ENCODE peak calls at places on chromosomes 1 and 21, in four cellular contexts. G is HepG2, A is K562, O is SK-N-SH. M is an unnamed sample.

GRCh38 chr21:45724994-45725843 is 81.7 kb downstream of the PCBP3 start:
- DNase-seq in G (no peak), A (no peak), O (no peak), M (no peak)

GRCh38 chr1:230824571-230825060 is 43.7 kb downstream of the C1orf198 start:
- DNase-seq in O (no peak), G (no peak), A (no peak), M (no peak)

GRCh38 chr1:4071675-4072074 is 171.6 kb upstream of the C1orf174 start:
- DNase-seq in G (no peak), O (peak; percentile 49), A (no peak), M (no peak)

GRCh38 chr1:159944623-159945455 is 574 bp downstream of the IGSF9 start:
- DNase-seq in G (no peak), A (no peak), O (peak; percentile 57), M (no peak)

GRCh38 chr21:44704636-44705001 is 6.8 kb downstream of the TSPEAR start:
- DNase-seq in G (no peak), A (no peak), O (peak; percentile 15), M (no peak)

GRCh38 chr21:19236209-19236608 is 832.6 kb upstream of the TMPRSS15 start:
- DNase-seq in G (no peak), O (no peak), A (no peak), M (no peak)

GRCh38 chr1:19361231-19362147 is 49.4 kb downstream of the SLC66A1 start:
- DNase-seq in A (no peak), O (no peak), G (no peak), M (peak; percentile 17)

GRCh38 chr1:182927693-182928433 is 25.1 kb downstream of the SHCBP1L start:
- DNase-seq in G (no peak), A (no peak), O (no peak), M (no peak)

GRCh38 chr21:45333583-45334121 is 46.0 kb upstream of the POFUT2 start:
- DNase-seq in O (no peak), G (no peak), A (no peak), M (no peak)

GRCh38 chr1:201493757-201494617 is 12.9 kb downstream of the CSRP1 start:
- DNase-seq in G (no peak), A (no peak), O (no peak), M (no peak)

GRCh38 chr1:176033474-176033873 is 173.6 kb downstream of the COP1 start:
- DNase-seq in A (no peak), O (no peak), G (no peak), M (no peak)

GRCh38 chr1:235415008-235415904 is 48.0 kb downstream of the TBCE start:
- DNase-seq in G (peak; percentile 80), O (peak; percentile 73), A (peak; percentile 74), M (peak; percentile 91)

GRCh38 chr1:151327903-151328674 is 873 bp upstream of the PI4KB start:
- DNase-seq in G (no peak), A (peak; percentile 36), O (no peak), M (no peak)

GRCh38 chr1:45930258-45931150 is 127.1 kb downstream of the MAST2 start:
- DNase-seq in G (no peak), A (no peak), O (no peak), M (no peak)

GRCh38 chr1:221708076-221708571 is 33.8 kb downstream of the DUSP10 start:
- DNase-seq in O (peak; percentile 57), A (peak; percentile 81), G (no peak), M (no peak)

GRCh38 chr21:42847051-42847707 is 32.2 kb downstream of the WDR4 start:
- DNase-seq in A (no peak), G (no peak), O (peak; percentile 10), M (no peak)

GRCh38 chr1:159492575-159493323 is 43.1 kb downstream of the OR10J5 start:
- DNase-seq in O (no peak), A (no peak), G (no peak), M (no peak)

GRCh38 chr1:119187416-119187815 is 47.0 kb upstream of the WARS2 start:
- DNase-seq in A (no peak), G (no peak), O (no peak), M (no peak)

GRCh38 chr1:100053727-100054126 is 79.0 kb downstream of the SASS6 start:
- DNase-seq in O (no peak), A (no peak), G (no peak), M (no peak)

GRCh38 chr1:58879464-58879863 is 95.6 kb upstream of the JUN start:
- DNase-seq in G (no peak), A (no peak), O (no peak), M (no peak)

GRCh38 chr1:185966487-185966886 is 232.3 kb downstream of the HMCN1 start:
- DNase-seq in A (no peak), G (no peak), O (no peak), M (no peak)

GRCh38 chr1:152107984-152108898 is 7.0 kb downstream of the TCHH start:
- DNase-seq in A (no peak), O (no peak), G (no peak), M (no peak)

GRCh38 chr21:44902268-44903053 is 18.2 kb downstream of the ITGB2 start:
- DNase-seq in G (no peak), A (no peak), O (no peak), M (no peak)

GRCh38 chr1:183580281-183580682 is 10.0 kb downstream of the NCF2 start:
- DNase-seq in A (peak; percentile 54), O (no peak), G (no peak), M (peak; percentile 63)

GRCh38 chr1:3736131-3736561 is 16.1 kb upstream of the CCDC27 start:
- DNase-seq in G (no peak), O (no peak), A (no peak), M (no peak)

GRCh38 chr21:28136687-28137086 is 856.0 kb downstream of the LTN1 start:
- DNase-seq in G (no peak), O (no peak), A (no peak), M (no peak)

GRCh38 chr1:31007462-31007991 is 58.0 kb downstream of the PUM1 start:
- DNase-seq in O (no peak), G (no peak), A (no peak), M (peak; percentile 49)

GRCh38 chr1:58551741-58552140 is 5.2 kb upstream of the OMA1 start:
- DNase-seq in A (no peak), O (no peak), G (no peak), M (no peak)

GRCh38 chr1:245459621-245460020 is 304.8 kb downstream of the KIF26B start:
- DNase-seq in O (no peak), G (no peak), A (no peak), M (no peak)

GRCh38 chr1:58576727-58577675 is at the start of gene TACSTD2:
- DNase-seq in A (no peak), O (no peak), G (no peak), M (peak; percentile 97)

GRCh38 chr1:168627370-168627769 is 51.0 kb downstream of the XCL1 start:
- DNase-seq in G (peak; percentile 20), A (no peak), O (no peak), M (no peak)

GRCh38 chr1:208188607-208189006 is 55.6 kb downstream of the PLXNA2 start:
- DNase-seq in G (no peak), O (no peak), A (no peak), M (no peak)

GRCh38 chr1:208189183-208189582 is 55.0 kb downstream of the PLXNA2 start:
- DNase-seq in O (no peak), A (peak; percentile 48), G (no peak), M (no peak)

GRCh38 chr1:208192989-208193388 is 51.2 kb downstream of the PLXNA2 start:
- DNase-seq in A (no peak), O (no peak), G (no peak), M (no peak)

GRCh38 chr1:208189716-208190115 is 54.5 kb downstream of the PLXNA2 start:
- DNase-seq in A (no peak), G (no peak), O (no peak), M (no peak)

DNA sequence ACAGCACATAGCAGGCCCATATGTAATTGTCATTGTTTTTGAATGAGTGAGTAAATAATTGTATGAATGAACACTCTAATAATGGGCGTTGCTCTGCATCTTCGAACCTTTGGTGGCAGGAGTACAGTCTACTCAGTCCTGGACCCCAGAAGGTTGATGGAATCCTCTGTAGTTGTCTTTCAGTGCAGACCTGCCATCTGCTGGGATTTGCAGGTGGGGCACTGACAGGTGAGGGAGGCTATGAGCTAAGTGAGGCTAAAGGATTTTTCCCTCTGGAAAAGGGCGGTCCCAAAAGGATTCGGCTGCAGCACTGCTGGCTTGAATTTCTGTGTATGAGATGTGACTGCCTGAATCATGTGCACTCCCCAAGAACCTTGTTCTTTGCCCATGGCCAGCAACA is 53.4 kb downstream of the PLXNA2 start:
- DNase-seq in O (no peak), A (no peak), G (no peak), M (no peak)
- TF ChIP-seq JUND in O (no peak), A (no peak), G (no peak), M (no peak)

GRCh38 chr1:211738709-211739301 is 63.4 kb upstream of the NEK2 start:
- DNase-seq in G (no peak), O (no peak), A (no peak), M (no peak)
- TF ChIP-seq JUND in G (no peak), O (no peak), A (no peak), M (no peak)

DNA sequence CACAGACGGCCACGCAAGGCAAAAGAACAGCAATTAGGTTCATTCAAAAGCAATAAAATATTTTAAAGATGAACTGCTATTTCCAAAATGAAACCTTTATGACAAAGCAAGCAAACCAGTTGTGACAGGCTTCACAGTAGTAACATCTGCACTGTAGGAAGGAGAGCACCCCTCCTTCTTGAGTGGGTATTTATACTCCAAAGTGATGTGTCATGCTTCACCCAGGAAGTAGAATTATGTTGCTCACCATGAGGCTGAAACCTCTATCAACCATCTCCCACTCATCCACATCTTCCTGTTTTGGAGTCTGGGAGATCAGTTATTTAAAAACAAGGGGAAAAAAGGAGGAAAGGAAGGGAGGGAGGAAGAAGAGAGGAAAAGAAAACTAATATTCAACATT is 885 bp downstream of the OR2T10 start:
- DNase-seq in A (peak; percentile 6), G (no peak), O (no peak), M (no peak)
- TF ChIP-seq JUND in A (no peak), G (no peak), O (no peak), M (no peak)

GRCh38 chr21:26177187-26177586 is 6.6 kb upstream of the APP start:
- DNase-seq in O (no peak), A (no peak), G (no peak), M (no peak)
- TF ChIP-seq JUND in O (no peak), A (no peak), G (no peak), M (no peak)

GRCh38 chr1:41109316-41110263 is 88.1 kb upstream of the SLFNL1 start:
- DNase-seq in A (peak; percentile 71), O (no peak), G (peak; percentile 66), M (peak; percentile 5)
- TF ChIP-seq JUND in A (peak; percentile 99), O (peak; percentile 86), G (no peak), M (no peak)

DNA sequence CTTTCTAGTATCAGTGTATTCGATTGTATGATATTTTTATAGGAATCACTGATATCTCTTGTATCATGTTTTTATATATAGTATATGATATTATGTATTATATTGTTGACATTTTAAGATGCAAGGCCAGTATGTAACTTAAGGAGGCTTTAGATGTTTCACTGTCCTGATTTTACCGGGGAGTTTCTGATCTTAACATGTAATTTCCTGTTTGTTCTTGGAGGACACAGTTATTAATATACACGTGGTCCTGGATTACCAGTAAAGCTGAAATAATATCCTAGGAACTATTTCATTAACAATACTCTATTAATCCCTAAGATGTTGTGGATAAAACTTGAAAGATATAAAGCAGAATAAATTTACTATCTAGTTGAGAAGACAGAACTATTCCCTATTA is 19.5 kb downstream of the SDCCAG8 start:
- DNase-seq in G (no peak), O (no peak), A (no peak), M (no peak)
- TF ChIP-seq JUND in G (no peak), O (no peak), A (no peak), M (no peak)